ENCODE peak calls at places on chromosomes 11 and 22, in five cellular contexts. Y is activated CD4-positive, CD25-positive, alpha-beta regulatory T cell; N is COR-L47; F is substantia nigra; I is activated T-cell treated with anti-CD3 and anti-CD28 coated beads, Interleukin-2, amount 50 U/mL, for 1 hour. U is an unnamed sample.

GRCh38 chr11:47270331-47271271 is 668 bp downstream of the MADD start:
- DNase-seq in Y (no peak), N (no peak), F (peak; percentile 11), I (peak; percentile 40), U (peak; percentile 4)

GRCh38 chr11:79262221-79262620 is 178.6 kb downstream of the TENM4 start:
- DNase-seq in Y (no peak), N (no peak), F (no peak), I (no peak), U (no peak)

GRCh38 chr11:92528051-92528450 is 303.4 kb downstream of the FAT3 start:
- DNase-seq in Y (no peak), N (no peak), F (no peak), I (no peak), U (no peak)

GRCh38 chr11:79419120-79419519 is 21.7 kb downstream of the TENM4 start:
- DNase-seq in Y (no peak), N (no peak), F (no peak), I (no peak), U (no peak)

GRCh38 chr11:13207665-13208594 is 69.7 kb upstream of the BMAL1 start:
- DNase-seq in Y (no peak), N (no peak), F (no peak), I (no peak), U (no peak)

GRCh38 chr22:49016909-49017768 is 810.5 kb downstream of the BRD1 start:
- DNase-seq in Y (no peak), N (no peak), F (no peak), I (no peak), U (no peak)

GRCh38 chr22:43529461-43529860 is 117.6 kb downstream of the MPPED1 start:
- DNase-seq in Y (no peak), N (no peak), F (no peak), I (no peak), U (no peak)

GRCh38 chr22:29269230-29269604 is 1.1 kb downstream of the EWSR1 start:
- DNase-seq in Y (no peak), N (no peak), F (no peak), I (no peak), U (no peak)

GRCh38 chr11:104033561-104033960 is 2.9 kb upstream of the DDI1 start:
- DNase-seq in Y (no peak), N (no peak), F (no peak), I (no peak), U (no peak)

GRCh38 chr11:46295312-46295995 is 18.0 kb downstream of the CREB3L1 start:
- DNase-seq in Y (peak; percentile 58), N (peak; percentile 50), F (peak; percentile 49), I (peak; percentile 77), U (peak; percentile 69)

GRCh38 chr22:37345863-37346514 is 63.7 kb downstream of the CYTH4 start:
- DNase-seq in Y (no peak), N (peak; percentile 46), F (no peak), I (no peak), U (no peak)

GRCh38 chr11:76770642-76771445 is 12.3 kb upstream of the TSKU start:
- DNase-seq in Y (no peak), N (no peak), F (no peak), I (no peak), U (no peak)

GRCh38 chr11:59182457-59183151 is 10.7 kb downstream of the DTX4 start:
- DNase-seq in Y (no peak), N (no peak), F (no peak), I (peak; percentile 36), U (no peak)

GRCh38 chr11:113147249-113147648 is 167.1 kb upstream of the TTC12 start:
- DNase-seq in Y (no peak), N (peak; percentile 81), F (peak; percentile 75), I (no peak), U (no peak)

GRCh38 chr11:116255234-116255953 is 517.4 kb downstream of the BUD13 start:
- DNase-seq in Y (no peak), N (no peak), F (no peak), I (no peak), U (no peak)

GRCh38 chr22:29994027-29994715 is 86.1 kb upstream of the HORMAD2 start:
- DNase-seq in Y (no peak), N (peak; percentile 1), F (no peak), I (no peak), U (no peak)

GRCh38 chr22:50672041-50672440 is 582 bp upstream of the SHANK3 start:
- DNase-seq in Y (no peak), N (no peak), F (no peak), I (no peak), U (no peak)

GRCh38 chr11:70547821-70548670 is 149.7 kb downstream of the CTTN start:
- DNase-seq in Y (no peak), N (no peak), F (no peak), I (no peak), U (no peak)

GRCh38 chr22:33114570-33114969 is 56.4 kb upstream of the SYN3 start:
- DNase-seq in Y (no peak), N (no peak), F (no peak), I (no peak), U (no peak)

GRCh38 chr11:120746395-120746794 is 234.8 kb downstream of the GRIK4 start:
- DNase-seq in Y (no peak), N (no peak), F (no peak), I (no peak), U (no peak)

U was measured in effector CD4-positive, alpha-beta T cell.